ENCODE peak calls at places on chromosomes 5 and 9, in five cellular contexts. D is A549, C is stomach, G is GM12878, E is ovary. Y is an unnamed sample.

GRCh38 chr5:76084496-76085285 is 1.5 kb downstream of the SV2C start:
- DNase-seq in D (no peak), E (no peak), C (no peak), G (no peak), Y (no peak)

GRCh38 chr5:68823301-68823700 is 270.5 kb upstream of the SLC30A5 start:
- DNase-seq in G (no peak), E (no peak), D (no peak), C (no peak), Y (no peak)

GRCh38 chr9:90261698-90262097 is 380.9 kb downstream of the DIRAS2 start:
- DNase-seq in G (no peak), C (no peak), D (no peak), E (no peak), Y (no peak)

GRCh38 chr5:18483386-18483785 is 849.1 kb downstream of the TAF11L14 start:
- DNase-seq in E (no peak), D (no peak), G (no peak), C (no peak), Y (no peak)

GRCh38 chr9:116806075-116806474 is 119.0 kb downstream of the TRIM32 start:
- DNase-seq in D (peak), C (no peak), G (no peak), E (no peak), Y (no peak)

GRCh38 chr9:131098391-131099087 is 2.2 kb downstream of the AIF1L start:
- DNase-seq in G (no peak), E (no peak), D (no peak), C (no peak), Y (no peak)

GRCh38 chr5:97501286-97501964 is 318.4 kb upstream of the RIOK2 start:
- DNase-seq in D (no peak), C (no peak), G (no peak), E (no peak), Y (no peak)

GRCh38 chr5:33441241-33441844 is 578 bp downstream of the TARS1 start:
- DNase-seq in G (peak), C (no peak), D (peak), E (peak), Y (peak)

GRCh38 chr9:126806336-126806735 is 1.5 kb downstream of the ZBTB43 start:
- DNase-seq in D (no peak), G (no peak), C (no peak), E (no peak), Y (no peak)

GRCh38 chr9:126805546-126806262 is 864 bp downstream of the ZBTB43 start:
- DNase-seq in E (peak), G (peak), C (peak), D (peak), Y (peak)

GRCh38 chr9:126802343-126803059 is 2.3 kb upstream of the ZBTB43 start:
- DNase-seq in C (no peak), G (no peak), D (no peak), E (no peak), Y (no peak)

GRCh38 chr9:126804696-126805545 is at the start of gene ZBTB43:
- DNase-seq in E (peak), D (peak), G (peak), C (peak), Y (peak)

GRCh38 chr9:126804198-126804695 is 593 bp upstream of the ZBTB43 start:
- DNase-seq in C (no peak), D (no peak), E (no peak), G (no peak), Y (no peak)
- TF ChIP-seq EP300 in C (no peak), D (no peak), E (no peak), G (no peak), Y (no peak)

GRCh38 chr5:181161534-181162175 is 14.3 kb downstream of the OR2V2 start:
- DNase-seq in C (no peak), E (peak), G (no peak), D (no peak), Y (no peak)
- H3K4me3 ChIP-seq in C (no peak), E (no peak), G (peak), D (peak), Y (no peak)

GRCh38 chr9:79209012-79209411 is 362.8 kb upstream of the TLE4 start:
- DNase-seq in G (no peak), E (no peak), C (no peak), D (no peak), Y (no peak)
- TF ChIP-seq EP300 in G (no peak), E (no peak), C (no peak), D (no peak), Y (no peak)

DNA sequence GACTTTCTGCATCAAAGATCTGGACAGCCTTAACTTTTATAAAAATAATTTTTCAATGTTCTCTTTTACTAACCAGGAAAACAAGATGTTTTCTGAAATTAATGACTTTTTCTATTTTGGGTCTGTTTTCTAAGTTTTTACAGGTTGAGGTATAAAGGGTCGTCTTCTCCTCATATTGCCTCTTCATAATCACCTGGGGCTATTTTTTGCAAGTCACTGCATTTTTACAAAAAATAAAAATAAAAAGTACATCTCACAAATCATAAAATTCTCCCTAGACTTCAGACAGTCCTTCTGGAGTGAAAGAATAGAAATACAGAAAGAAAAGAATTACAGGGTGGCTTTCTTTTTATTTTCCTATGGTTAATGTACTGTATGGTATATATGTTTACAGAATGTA is 168.5 kb downstream of the PALM2AKAP2 start:
- DNase-seq in G (no peak), C (no peak), E (no peak), D (no peak), Y (no peak)
- H3K4me3 ChIP-seq in G (no peak), C (no peak), E (no peak), D (no peak), Y (no peak)